ENCODE peak calls at places on chromosomes 3 and 15, in six cellular contexts. One of them, this sample, is unnamed.

GRCh38 chr3:78258798-78259197 is 1218.9 kb downstream of the ROBO2 start:
- DNase-seq in uterus: no peak
- DNase-seq in body of pancreas: no peak
- DNase-seq in choroid plexus epithelial cell: peak
- DNase-seq in PC-9: peak
- DNase-seq in lower leg skin: no peak
- DNase-seq in this sample: no peak

GRCh38 chr3:113286524-113286923 is 75.2 kb downstream of the BOC start:
- DNase-seq in lower leg skin: no peak
- DNase-seq in choroid plexus epithelial cell: no peak
- DNase-seq in uterus: no peak
- DNase-seq in body of pancreas: no peak
- DNase-seq in PC-9: no peak
- DNase-seq in this sample: no peak

GRCh38 chr3:71453822-71454512 is 129.6 kb downstream of the FOXP1 start:
- DNase-seq in PC-9: no peak
- DNase-seq in body of pancreas: peak
- DNase-seq in choroid plexus epithelial cell: no peak
- DNase-seq in uterus: no peak
- DNase-seq in lower leg skin: no peak
- DNase-seq in this sample: no peak

GRCh38 chr3:30198162-30198561 is 408.2 kb upstream of the TGFBR2 start:
- DNase-seq in PC-9: no peak
- DNase-seq in uterus: no peak
- DNase-seq in body of pancreas: no peak
- DNase-seq in lower leg skin: no peak
- DNase-seq in choroid plexus epithelial cell: peak
- DNase-seq in this sample: no peak

GRCh38 chr15:77738441-77739437 is 106.0 kb upstream of the LINGO1 start:
- DNase-seq in PC-9: no peak
- DNase-seq in body of pancreas: no peak
- DNase-seq in choroid plexus epithelial cell: no peak
- DNase-seq in uterus: no peak
- DNase-seq in lower leg skin: no peak
- DNase-seq in this sample: no peak

GRCh38 chr3:183254816-183255730 is 2.0 kb downstream of the B3GNT5 start:
- DNase-seq in lower leg skin: no peak
- DNase-seq in uterus: no peak
- DNase-seq in choroid plexus epithelial cell: peak
- DNase-seq in body of pancreas: no peak
- DNase-seq in PC-9: peak
- DNase-seq in this sample: no peak

GRCh38 chr15:29631076-29632070 is 190.9 kb downstream of the TJP1 start:
- DNase-seq in body of pancreas: peak
- DNase-seq in PC-9: no peak
- DNase-seq in uterus: no peak
- DNase-seq in choroid plexus epithelial cell: no peak
- DNase-seq in lower leg skin: no peak
- DNase-seq in this sample: peak

GRCh38 chr3:197883541-197883940 is 66.4 kb upstream of the RPL35A start:
- DNase-seq in lower leg skin: no peak
- DNase-seq in choroid plexus epithelial cell: no peak
- DNase-seq in body of pancreas: no peak
- DNase-seq in uterus: no peak
- DNase-seq in PC-9: no peak
- DNase-seq in this sample: no peak

GRCh38 chr3:43231276-43232000 is 54.9 kb upstream of the SNRK start:
- DNase-seq in uterus: no peak
- DNase-seq in body of pancreas: no peak
- DNase-seq in choroid plexus epithelial cell: peak
- DNase-seq in PC-9: no peak
- DNase-seq in lower leg skin: no peak
- DNase-seq in this sample: no peak

GRCh38 chr3:115141018-115141757 is 5.9 kb downstream of the ZBTB20 start:
- DNase-seq in uterus: no peak
- DNase-seq in body of pancreas: no peak
- DNase-seq in PC-9: no peak
- DNase-seq in choroid plexus epithelial cell: no peak
- DNase-seq in lower leg skin: no peak
- DNase-seq in this sample: no peak

GRCh38 chr15:64904189-64904588 is 7.5 kb upstream of the ANKDD1A start:
- DNase-seq in body of pancreas: no peak
- DNase-seq in choroid plexus epithelial cell: no peak
- DNase-seq in uterus: no peak
- DNase-seq in PC-9: no peak
- DNase-seq in lower leg skin: no peak
- DNase-seq in this sample: no peak

GRCh38 chr3:42830437-42831320 is 21.4 kb downstream of the ACKR2 start:
- DNase-seq in PC-9: no peak
- DNase-seq in body of pancreas: peak
- DNase-seq in choroid plexus epithelial cell: peak
- DNase-seq in lower leg skin: no peak
- DNase-seq in uterus: no peak
- DNase-seq in this sample: no peak

GRCh38 chr15:79218588-79219200 is 63.8 kb upstream of the ANKRD34C start:
- DNase-seq in choroid plexus epithelial cell: peak
- DNase-seq in lower leg skin: no peak
- DNase-seq in PC-9: no peak
- DNase-seq in uterus: no peak
- DNase-seq in body of pancreas: no peak
- DNase-seq in this sample: no peak

GRCh38 chr15:78059110-78059839 is 18.2 kb downstream of the TBC1D2B start:
- DNase-seq in choroid plexus epithelial cell: peak
- DNase-seq in lower leg skin: no peak
- DNase-seq in uterus: no peak
- DNase-seq in PC-9: no peak
- DNase-seq in body of pancreas: no peak
- DNase-seq in this sample: no peak

GRCh38 chr15:31932581-31932980 is 97.7 kb upstream of the CHRNA7 start:
- DNase-seq in body of pancreas: no peak
- DNase-seq in PC-9: no peak
- DNase-seq in choroid plexus epithelial cell: no peak
- DNase-seq in lower leg skin: no peak
- DNase-seq in uterus: no peak
- DNase-seq in this sample: no peak

GRCh38 chr3:188749010-188749617 is 422.7 kb upstream of the TPRG1 start:
- DNase-seq in choroid plexus epithelial cell: peak
- DNase-seq in lower leg skin: no peak
- DNase-seq in body of pancreas: peak
- DNase-seq in PC-9: no peak
- DNase-seq in uterus: no peak
- DNase-seq in this sample: no peak

GRCh38 chr3:65732060-65732933 is 306.4 kb downstream of the MAGI1 start:
- DNase-seq in choroid plexus epithelial cell: peak
- DNase-seq in uterus: peak
- DNase-seq in lower leg skin: no peak
- DNase-seq in PC-9: peak
- DNase-seq in body of pancreas: no peak
- DNase-seq in this sample: no peak

GRCh38 chr3:161219495-161219894 is 1.6 kb upstream of the NMD3 start:
- DNase-seq in lower leg skin: no peak
- DNase-seq in PC-9: no peak
- DNase-seq in body of pancreas: no peak
- DNase-seq in choroid plexus epithelial cell: no peak
- DNase-seq in uterus: no peak
- DNase-seq in this sample: no peak

GRCh38 chr3:29026959-29027358 is 253.9 kb upstream of the RBMS3 start:
- DNase-seq in lower leg skin: no peak
- DNase-seq in uterus: no peak
- DNase-seq in choroid plexus epithelial cell: peak
- DNase-seq in PC-9: no peak
- DNase-seq in body of pancreas: no peak
- DNase-seq in this sample: no peak

GRCh38 chr3:159829056-159829995 is 159.3 kb upstream of the IL12A start:
- DNase-seq in body of pancreas: peak
- DNase-seq in lower leg skin: peak
- DNase-seq in uterus: no peak
- DNase-seq in choroid plexus epithelial cell: peak
- DNase-seq in PC-9: peak
- DNase-seq in this sample: no peak

GRCh38 chr15:32637704-32638103 is 3.8 kb upstream of the SCG5 start:
- DNase-seq in lower leg skin: no peak
- DNase-seq in body of pancreas: no peak
- DNase-seq in PC-9: no peak
- DNase-seq in choroid plexus epithelial cell: no peak
- DNase-seq in uterus: no peak
- DNase-seq in this sample: no peak

GRCh38 chr3:184135911-184136260 is 728 bp downstream of the EIF2B5 start:
- DNase-seq in PC-9: no peak
- DNase-seq in choroid plexus epithelial cell: no peak
- DNase-seq in lower leg skin: no peak
- DNase-seq in uterus: no peak
- DNase-seq in body of pancreas: no peak
- DNase-seq in this sample: no peak

DNA sequence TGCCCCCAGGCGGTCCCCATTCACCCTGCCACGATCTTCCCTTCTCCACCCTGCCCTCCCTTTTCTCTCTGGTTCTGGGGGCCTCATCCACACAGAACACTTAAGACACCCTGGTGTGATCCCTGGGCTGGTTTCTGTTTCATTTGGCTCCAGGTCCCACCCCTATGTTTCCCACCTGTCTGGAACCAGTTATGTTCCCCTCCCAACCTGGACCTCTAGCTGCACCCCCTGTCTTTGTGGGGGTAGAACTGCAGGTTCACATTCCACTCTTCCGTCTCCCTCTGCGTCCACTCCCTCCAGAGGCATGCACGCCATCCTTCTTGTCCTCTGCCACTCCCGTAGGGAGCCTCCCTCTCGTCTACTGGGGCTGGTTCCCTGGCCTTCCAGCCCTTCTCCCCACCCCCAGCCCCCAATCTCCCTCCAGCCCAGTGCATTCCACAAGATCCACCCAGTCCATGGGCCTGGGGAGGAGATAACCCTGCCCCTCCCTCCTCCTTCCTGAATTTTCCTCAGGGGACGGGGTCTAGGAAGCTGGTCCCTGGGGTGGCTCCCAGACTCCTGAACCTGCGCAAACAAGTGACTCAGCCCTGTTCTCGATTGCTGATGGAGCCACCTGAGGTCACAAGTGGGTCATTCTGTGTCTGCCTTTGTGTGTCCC is 73.8 kb downstream of the ABTB1 start:
- DNase-seq in PC-9: peak
- DNase-seq in lower leg skin: no peak
- DNase-seq in body of pancreas: no peak
- DNase-seq in choroid plexus epithelial cell: no peak
- DNase-seq in uterus: no peak
- DNase-seq in this sample: no peak
- TF ChIP-seq CTCF in PC-9: peak
- TF ChIP-seq CTCF in lower leg skin: no peak
- TF ChIP-seq CTCF in body of pancreas: no peak
- TF ChIP-seq CTCF in choroid plexus epithelial cell: peak
- TF ChIP-seq CTCF in uterus: no peak
- TF ChIP-seq CTCF in this sample: peak

GRCh38 chr15:42151012-42151615 is 5.3 kb downstream of the PLA2G4F start:
- DNase-seq in lower leg skin: no peak
- DNase-seq in PC-9: no peak
- DNase-seq in body of pancreas: no peak
- DNase-seq in uterus: no peak
- DNase-seq in choroid plexus epithelial cell: no peak
- DNase-seq in this sample: no peak

GRCh38 chr15:42148808-42149492 is 7.5 kb downstream of the PLA2G4F start:
- DNase-seq in lower leg skin: no peak
- DNase-seq in uterus: peak
- DNase-seq in body of pancreas: no peak
- DNase-seq in choroid plexus epithelial cell: no peak
- DNase-seq in PC-9: no peak
- DNase-seq in this sample: no peak

GRCh38 chr15:42151736-42152135 is 4.7 kb downstream of the PLA2G4F start:
- DNase-seq in lower leg skin: no peak
- DNase-seq in body of pancreas: no peak
- DNase-seq in uterus: no peak
- DNase-seq in PC-9: no peak
- DNase-seq in choroid plexus epithelial cell: peak
- DNase-seq in this sample: no peak

GRCh38 chr15:42150246-42150970 is 6.0 kb downstream of the PLA2G4F start:
- DNase-seq in body of pancreas: no peak
- DNase-seq in PC-9: no peak
- DNase-seq in lower leg skin: no peak
- DNase-seq in uterus: no peak
- DNase-seq in choroid plexus epithelial cell: no peak
- DNase-seq in this sample: no peak

GRCh38 chr15:42149493-42150245 is 6.8 kb downstream of the PLA2G4F start:
- DNase-seq in uterus: peak
- DNase-seq in lower leg skin: no peak
- DNase-seq in body of pancreas: no peak
- DNase-seq in PC-9: no peak
- DNase-seq in choroid plexus epithelial cell: no peak
- DNase-seq in this sample: no peak
- TF ChIP-seq CTCF in uterus: no peak
- TF ChIP-seq CTCF in lower leg skin: no peak
- TF ChIP-seq CTCF in body of pancreas: no peak
- TF ChIP-seq CTCF in PC-9: no peak
- TF ChIP-seq CTCF in choroid plexus epithelial cell: peak
- TF ChIP-seq CTCF in this sample: no peak

GRCh38 chr3:50242371-50242770 is 6.4 kb downstream of the GNAI2 start:
- DNase-seq in choroid plexus epithelial cell: no peak
- DNase-seq in PC-9: no peak
- DNase-seq in lower leg skin: no peak
- DNase-seq in body of pancreas: no peak
- DNase-seq in uterus: no peak
- DNase-seq in this sample: no peak
- TF ChIP-seq CTCF in choroid plexus epithelial cell: no peak
- TF ChIP-seq CTCF in PC-9: no peak
- TF ChIP-seq CTCF in lower leg skin: no peak
- TF ChIP-seq CTCF in body of pancreas: no peak
- TF ChIP-seq CTCF in uterus: no peak
- TF ChIP-seq CTCF in this sample: no peak

GRCh38 chr15:22887157-22887951 is 48.9 kb downstream of the NIPA2 start:
- DNase-seq in lower leg skin: peak
- DNase-seq in PC-9: no peak
- DNase-seq in uterus: no peak
- DNase-seq in body of pancreas: no peak
- DNase-seq in choroid plexus epithelial cell: peak
- DNase-seq in this sample: no peak

GRCh38 chr15:22885105-22885504 is 46.6 kb downstream of the NIPA2 start:
- DNase-seq in choroid plexus epithelial cell: no peak
- DNase-seq in PC-9: no peak
- DNase-seq in lower leg skin: no peak
- DNase-seq in body of pancreas: no peak
- DNase-seq in uterus: no peak
- DNase-seq in this sample: no peak

GRCh38 chr15:22881739-22882440 is 43.4 kb downstream of the NIPA2 start:
- DNase-seq in choroid plexus epithelial cell: no peak
- DNase-seq in PC-9: no peak
- DNase-seq in lower leg skin: no peak
- DNase-seq in uterus: no peak
- DNase-seq in body of pancreas: no peak
- DNase-seq in this sample: no peak

GRCh38 chr15:22883196-22883595 is 44.7 kb downstream of the NIPA2 start:
- DNase-seq in PC-9: no peak
- DNase-seq in choroid plexus epithelial cell: no peak
- DNase-seq in lower leg skin: no peak
- DNase-seq in uterus: no peak
- DNase-seq in body of pancreas: no peak
- DNase-seq in this sample: no peak

DNA sequence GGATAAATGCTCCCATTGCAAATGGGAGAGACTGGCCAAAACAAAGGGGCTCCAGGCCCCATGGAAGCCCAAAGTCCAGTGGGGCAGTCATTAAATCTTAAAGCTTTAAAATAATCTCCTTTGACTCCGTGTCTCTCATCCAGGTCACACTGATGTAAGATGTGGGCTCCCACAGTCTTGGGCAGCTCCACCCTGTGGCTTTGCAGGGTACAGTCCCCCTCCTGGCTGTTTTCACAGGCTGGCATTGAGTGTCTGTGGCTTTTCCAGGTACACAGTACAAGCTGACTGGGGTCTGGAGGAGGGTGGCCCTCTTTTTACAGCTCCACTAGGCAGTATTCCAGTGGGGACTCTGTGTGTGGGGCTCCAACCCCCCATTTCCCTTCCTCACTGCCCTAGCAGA is 45.9 kb downstream of the NIPA2 start:
- DNase-seq in lower leg skin: no peak
- DNase-seq in PC-9: no peak
- DNase-seq in choroid plexus epithelial cell: peak
- DNase-seq in uterus: no peak
- DNase-seq in body of pancreas: peak
- DNase-seq in this sample: no peak
- TF ChIP-seq CTCF in lower leg skin: no peak
- TF ChIP-seq CTCF in PC-9: no peak
- TF ChIP-seq CTCF in choroid plexus epithelial cell: peak
- TF ChIP-seq CTCF in uterus: no peak
- TF ChIP-seq CTCF in body of pancreas: no peak
- TF ChIP-seq CTCF in this sample: no peak

This sample was measured in osteocyte.